ENCODE peak calls at places on chromosomes 5 and 9, in five cellular contexts. Y is K562, H is SK-N-SH, Z is GM12878, E is HepG2. C is an unnamed sample.

GRCh38 chr9:93451762-93452709 is 551 bp downstream of the FAM120A start:
- DNase-seq in Y (peak; percentile 39), E (peak; percentile 16), Z (no peak), H (peak; percentile 69), C (peak; percentile 33)

GRCh38 chr5:116388564-116389258 is 185.9 kb downstream of the SEMA6A start:
- DNase-seq in Z (no peak), E (no peak), Y (no peak), H (no peak), C (no peak)

GRCh38 chr5:169742773-169743296 is 105.8 kb downstream of the DOCK2 start:
- DNase-seq in H (no peak), E (no peak), Z (no peak), Y (no peak), C (peak; percentile 76)

GRCh38 chr9:22308177-22308576 is 138.4 kb upstream of the DMRTA1 start:
- DNase-seq in Z (no peak), Y (no peak), H (no peak), E (no peak), C (no peak)

GRCh38 chr9:91750343-91750742 is 199.7 kb downstream of the ROR2 start:
- DNase-seq in Y (no peak), E (no peak), Z (no peak), H (peak; percentile 58), C (no peak)

GRCh38 chr9:107283621-107284616 is 840 bp downstream of the RAD23B start:
- DNase-seq in H (no peak), Y (peak; percentile 64), E (peak; percentile 73), Z (peak; percentile 51), C (peak; percentile 74)

GRCh38 chr9:131657031-131657377 is 82.9 kb downstream of the RAPGEF1 start:
- DNase-seq in E (no peak), Z (no peak), Y (no peak), H (no peak), C (no peak)

GRCh38 chr5:126640867-126641266 is 40.1 kb downstream of the PHAX start:
- DNase-seq in E (no peak), Y (no peak), H (no peak), Z (no peak), C (no peak)

GRCh38 chr5:136042665-136043121 is 13.9 kb downstream of the TGFBI start:
- DNase-seq in Y (no peak), E (peak; percentile 29), Z (no peak), H (no peak), C (no peak)

GRCh38 chr9:13110766-13111400 is 168.6 kb downstream of the MPDZ start:
- DNase-seq in Z (no peak), Y (no peak), E (no peak), H (no peak), C (no peak)

GRCh38 chr5:172920447-172920849 is 38.8 kb upstream of the RPL26L1 start:
- DNase-seq in E (no peak), Z (no peak), H (no peak), Y (peak; percentile 32), C (peak; percentile 100)

GRCh38 chr5:86526811-86527348 is 90.9 kb upstream of the COX7C start:
- DNase-seq in Z (no peak), E (no peak), Y (peak; percentile 44), H (no peak), C (no peak)

GRCh38 chr5:75384218-75384617 is 47.2 kb downstream of the HMGCR start:
- DNase-seq in E (no peak), Z (no peak), Y (no peak), H (no peak), C (no peak)

GRCh38 chr5:91443028-91443427 is 59.9 kb upstream of the ARRDC3 start:
- DNase-seq in H (no peak), Z (no peak), E (no peak), Y (no peak), C (peak; percentile 69)

GRCh38 chr5:52674815-52675545 is 112.7 kb upstream of the ITGA1 start:
- DNase-seq in H (no peak), E (no peak), Z (no peak), Y (no peak), C (peak; percentile 87)

GRCh38 chr9:101485873-101486692 is 47.6 kb upstream of the RNF20 start:
- DNase-seq in Z (no peak), Y (no peak), H (peak; percentile 81), E (no peak), C (peak; percentile 41)

GRCh38 chr5:139982157-139982974 is 60.7 kb downstream of the NRG2 start:
- DNase-seq in E (no peak), Z (no peak), H (peak; percentile 32), Y (peak; percentile 23), C (peak; percentile 4)

GRCh38 chr9:16960084-16960483 is 89.6 kb upstream of the BNC2 start:
- DNase-seq in Y (no peak), E (no peak), Z (no peak), H (no peak), C (peak; percentile 61)

GRCh38 chr5:374631-375335 is 53.3 kb downstream of the AHRR start:
- DNase-seq in Z (no peak), Y (no peak), E (no peak), H (peak; percentile 42), C (no peak)

GRCh38 chr9:34557421-34558321 is 31.9 kb downstream of the CNTFR start:
- DNase-seq in H (peak; percentile 61), Z (no peak), E (no peak), Y (no peak), C (no peak)

GRCh38 chr5:43731573-43731972 is 128.6 kb downstream of the NNT start:
- DNase-seq in H (no peak), E (no peak), Z (no peak), Y (no peak), C (no peak)

GRCh38 chr5:107772418-107773310 is 101.9 kb upstream of the EFNA5 start:
- DNase-seq in Y (no peak), H (peak; percentile 1), E (no peak), Z (no peak), C (no peak)

GRCh38 chr5:9388941-9389674 is 156.8 kb downstream of the SEMA5A start:
- DNase-seq in H (peak; percentile 40), Z (no peak), Y (no peak), E (no peak), C (no peak)

GRCh38 chr9:110897899-110898298 is 140.4 kb downstream of the LPAR1 start:
- DNase-seq in Y (no peak), E (no peak), Z (no peak), H (no peak), C (peak; percentile 40)

GRCh38 chr9:106862115-106862945 is 636 bp upstream of the ZNF462 start:
- DNase-seq in Y (no peak), E (no peak), Z (no peak), H (peak; percentile 73), C (peak; percentile 52)

GRCh38 chr9:93898502-93899426 is 56.4 kb downstream of the BARX1 start:
- DNase-seq in H (peak; percentile 4), E (no peak), Z (no peak), Y (peak; percentile 4), C (no peak)

GRCh38 chr5:73605223-73606087 is 20.5 kb upstream of the ARHGEF28 start:
- DNase-seq in E (peak; percentile 76), H (no peak), Y (no peak), Z (no peak), C (peak; percentile 42)

GRCh38 chr9:27124151-27124550 is 15.1 kb downstream of the TEK start:
- DNase-seq in H (no peak), Z (no peak), Y (no peak), E (no peak), C (peak; percentile 80)

GRCh38 chr5:178793156-178793555 is 62.7 kb upstream of the ZNF354A start:
- DNase-seq in H (peak; percentile 71), E (peak; percentile 21), Z (no peak), Y (no peak), C (no peak)

GRCh38 chr9:115411993-115412452 is 294.1 kb upstream of the TNC start:
- DNase-seq in Z (no peak), Y (no peak), H (no peak), E (no peak), C (peak; percentile 83)

GRCh38 chr5:15571081-15571480 is 71.1 kb downstream of the FBXL7 start:
- DNase-seq in H (no peak), E (no peak), Y (no peak), Z (no peak), C (no peak)

GRCh38 chr9:36976371-36977030 is 57.6 kb downstream of the PAX5 start:
- DNase-seq in E (no peak), Y (no peak), H (no peak), Z (no peak), C (no peak)

GRCh38 chr5:142543951-142544753 is 141.7 kb downstream of the FGF1 start:
- DNase-seq in H (no peak), E (no peak), Y (no peak), Z (no peak), C (peak; percentile 51)

GRCh38 chr5:34609951-34610431 is 46.1 kb upstream of the RAI14 start:
- DNase-seq in E (no peak), H (no peak), Z (no peak), Y (no peak), C (peak; percentile 50)

GRCh38 chr5:83313431-83313830 is 158.1 kb upstream of the VCAN start:
- DNase-seq in H (no peak), Y (no peak), Z (no peak), E (no peak), C (peak; percentile 57)

GRCh38 chr9:137308102-137308619 is 6.1 kb upstream of the NRARP start:
- DNase-seq in H (peak; percentile 52), Y (peak; percentile 72), Z (no peak), E (no peak), C (no peak)

GRCh38 chr5:65774346-65774745 is 52.3 kb downstream of the NLN start:
- DNase-seq in E (no peak), H (no peak), Z (no peak), Y (no peak), C (peak; percentile 90)

GRCh38 chr9:121946465-121946864 is 146.6 kb downstream of the TTLL11 start:
- DNase-seq in E (no peak), Y (no peak), H (no peak), Z (no peak), C (no peak)

DNA sequence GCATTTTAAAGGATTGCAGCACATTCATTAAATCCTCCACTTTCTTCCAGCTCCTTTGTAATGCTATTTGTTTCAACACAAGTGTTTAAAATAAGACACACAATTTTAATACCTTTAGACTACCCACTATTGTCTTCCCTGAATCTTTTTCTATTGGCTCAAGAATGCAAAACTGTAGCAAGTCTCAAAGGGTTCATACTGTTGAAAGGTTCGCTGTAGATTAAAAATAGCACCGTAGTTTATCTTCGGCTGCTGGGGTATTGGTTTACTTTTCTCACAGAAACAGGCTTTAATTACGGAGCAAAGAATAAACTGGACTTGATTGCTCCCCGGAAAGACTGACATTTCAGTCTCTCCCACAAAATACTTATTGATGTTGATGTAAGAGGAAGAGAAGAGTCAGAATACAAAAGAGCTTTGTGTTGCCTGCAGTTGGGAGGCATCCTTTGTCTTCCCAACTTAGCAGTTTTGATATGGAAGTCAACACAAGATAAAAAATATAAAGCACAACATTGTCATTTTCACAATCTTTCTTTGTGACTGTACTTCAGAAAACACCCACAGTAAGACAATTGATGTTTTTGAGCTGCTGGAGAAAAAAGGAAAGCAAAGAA is 183.9 kb upstream of the DMAC1 start:
- DNase-seq in Y (no peak), E (no peak), Z (no peak), H (no peak), C (no peak)
- H3K9ac ChIP-seq in Y (no peak overlapping the region), E (no peak overlapping the region), Z (no peak overlapping the region), H (no peak overlapping the region), C (no peak overlapping the region)

GRCh38 chr5:134738963-134739661 is 764 bp downstream of the CAMLG start:
- DNase-seq in H (peak; percentile 48), E (peak; percentile 73), Y (peak; percentile 41), Z (no peak), C (peak; percentile 49)
- TF ChIP-seq SMC3 in H (no peak), E (no peak), Y (peak; percentile 10), Z (no peak), C (no peak)

GRCh38 chr5:151060742-151061141 is 20.1 kb downstream of the TNIP1 start:
- DNase-seq in E (no peak), Z (no peak), Y (no peak), H (no peak), C (no peak)
- H3K9ac ChIP-seq in E (no peak overlapping the region), Z (peak overlapping the region; percentile 8), Y (no peak overlapping the region), H (no peak overlapping the region), C (no peak overlapping the region)

GRCh38 chr5:29984153-29984534 is 1209.3 kb upstream of the CDH6 start:
- DNase-seq in E (no peak), Y (peak; percentile 17), Z (no peak), H (no peak), C (no peak)
- TF ChIP-seq SMC3 in E (no peak), Y (no peak), Z (no peak), H (no peak), C (no peak)